ENCODE peak calls at places on chromosomes 4 and X, in ten cellular contexts. A is effector memory CD4-positive, alpha-beta T cell; I is ecto neural progenitor cell; N is stimulated activated CD4-positive, alpha-beta T cell treated with anti-CD3 and anti-CD28 coated beads, Interleukin-2, amount 100 ng/mL, for 48 hours; F is Daoy; D is brain microvascular endothelial cell; U is caudate nucleus; C is fibroblast of mammary gland; V is endodermal cell; E is germinal center. Q is an unnamed sample.

GRCh38 chr4:141371206-141371605 is 150.5 kb downstream of the ZNF330 start:
- DNase-seq in A (no peak), I (no peak), N (no peak), F (no peak), D (no peak), U (no peak), C (no peak), V (no peak), E (no peak), Q (no peak)

GRCh38 chr4:82893942-82894341 is 3.0 kb upstream of the SEC31A start:
- DNase-seq in A (no peak), I (no peak), N (no peak), F (no peak), D (no peak), U (no peak), C (peak), V (no peak), E (no peak), Q (no peak)

GRCh38 chrX:111597967-111598366 is 83.0 kb upstream of the ALG13 start:
- DNase-seq in A (no peak), I (no peak), N (no peak), F (no peak), D (no peak), U (no peak), C (no peak), V (no peak), E (no peak), Q (no peak)

GRCh38 chr4:41934813-41935651 is at the start of gene TMEM33:
- DNase-seq in A (peak), I (peak), N (peak), F (peak), D (peak), U (peak), C (peak), V (peak), E (peak), Q (peak)

GRCh38 chrX:47200385-47201150 is 6.9 kb downstream of the UBA1 start:
- DNase-seq in A (no peak), I (no peak), N (no peak), F (peak), D (peak), U (no peak), C (peak), V (peak), E (no peak), Q (no peak)

GRCh38 chr4:185472063-185472542 is 570 bp upstream of the CCDC110 start:
- DNase-seq in A (no peak), I (no peak), N (no peak), F (no peak), D (no peak), U (no peak), C (no peak), V (no peak), E (no peak), Q (no peak)

GRCh38 chr4:122456228-122457106 is at the start of gene IL2:
- DNase-seq in A (no peak), I (no peak), N (no peak), F (no peak), D (no peak), U (no peak), C (no peak), V (no peak), E (no peak), Q (no peak)

GRCh38 chrX:1502241-1502640 is 34.7 kb downstream of the P2RY8 start:
- DNase-seq in A (no peak), I (no peak), N (no peak), F (no peak), D (no peak), U (no peak), C (no peak), V (no peak), E (peak), Q (no peak)

GRCh38 chrX:50813843-50814661 is at the start of gene SHROOM4:
- DNase-seq in A (no peak), I (peak), N (no peak), F (peak), D (peak), U (peak), C (peak), V (peak), E (no peak), Q (peak)

GRCh38 chrX:53714580-53715335 is 28.2 kb upstream of the HUWE1 start:
- DNase-seq in A (peak), I (no peak), N (peak), F (peak), D (peak), U (no peak), C (peak), V (peak), E (no peak), Q (peak)

GRCh38 chr4:170306208-170306607 is 216.5 kb upstream of the AADAT start:
- DNase-seq in A (no peak), I (no peak), N (no peak), F (no peak), D (no peak), U (no peak), C (no peak), V (no peak), E (no peak), Q (no peak)

GRCh38 chrX:152892499-152892898 is 5.4 kb upstream of the ZNF185 start:
- DNase-seq in A (no peak), I (no peak), N (no peak), F (no peak), D (no peak), U (no peak), C (no peak), V (no peak), E (no peak), Q (no peak)

GRCh38 chrX:24294619-24295018 is 19.2 kb downstream of the SUPT20HL2 start:
- DNase-seq in A (no peak), I (peak), N (peak), F (peak), D (peak), U (no peak), C (peak), V (peak), E (no peak), Q (peak)

GRCh38 chrX:132737743-132738142 is 220.7 kb downstream of the HS6ST2 start:
- DNase-seq in A (peak), I (no peak), N (peak), F (peak), D (no peak), U (no peak), C (peak), V (no peak), E (no peak), Q (no peak)

GRCh38 chr4:96145671-96146070 is 305.8 kb downstream of the PDHA2 start:
- DNase-seq in A (no peak), I (no peak), N (no peak), F (no peak), D (peak), U (no peak), C (peak), V (no peak), E (no peak), Q (no peak)

GRCh38 chrX:139844163-139844562 is 88.7 kb downstream of the ATP11C start:
- DNase-seq in A (no peak), I (no peak), N (no peak), F (peak), D (no peak), U (no peak), C (no peak), V (no peak), E (peak), Q (no peak)

GRCh38 chr4:16508968-16509367 is 282.7 kb upstream of the TAPT1 start:
- DNase-seq in A (no peak), I (no peak), N (no peak), F (no peak), D (peak), U (no peak), C (no peak), V (no peak), E (no peak), Q (no peak)

GRCh38 chr4:171924761-171925376 is 111.7 kb downstream of the GALNTL6 start:
- DNase-seq in A (no peak), I (no peak), N (no peak), F (no peak), D (no peak), U (no peak), C (no peak), V (no peak), E (no peak), Q (no peak)

GRCh38 chr4:3675251-3676115 is 90.7 kb upstream of the ADRA2C start:
- DNase-seq in A (no peak), I (no peak), N (no peak), F (no peak), D (no peak), U (no peak), C (no peak), V (peak), E (no peak), Q (peak)

GRCh38 chr4:102344520-102344954 is 745 bp downstream of the SLC39A8 start:
- DNase-seq in A (peak), I (peak), N (peak), F (peak), D (peak), U (peak), C (peak), V (peak), E (peak), Q (peak)

GRCh38 chr4:156725257-156725656 is 246.3 kb downstream of the PDGFC start:
- DNase-seq in A (no peak), I (no peak), N (no peak), F (no peak), D (no peak), U (no peak), C (no peak), V (no peak), E (no peak), Q (no peak)

GRCh38 chr4:6972911-6973310 is 63.3 kb downstream of the TBC1D14 start:
- DNase-seq in A (no peak), I (no peak), N (no peak), F (no peak), D (peak), U (no peak), C (no peak), V (peak), E (no peak), Q (peak)

GRCh38 chr4:47209833-47210232 is 178.5 kb downstream of the GABRB1 start:
- DNase-seq in A (no peak), I (no peak), N (no peak), F (peak), D (peak), U (no peak), C (peak), V (no peak), E (no peak), Q (no peak)

GRCh38 chr4:24770111-24770584 is 25.2 kb upstream of the SOD3 start:
- DNase-seq in A (no peak), I (no peak), N (no peak), F (peak), D (peak), U (no peak), C (peak), V (peak), E (no peak), Q (no peak)

GRCh38 chr4:2829321-2829932 is 14.2 kb upstream of the ADD1 start:
- DNase-seq in A (no peak), I (no peak), N (no peak), F (no peak), D (no peak), U (no peak), C (no peak), V (no peak), E (no peak), Q (peak)

GRCh38 chrX:139560221-139560620 is 29.7 kb downstream of the F9 start:
- DNase-seq in A (no peak), I (no peak), N (no peak), F (no peak), D (no peak), U (no peak), C (peak), V (no peak), E (no peak), Q (no peak)

GRCh38 chrX:120603707-120604358 is at the start of gene MCTS1:
- DNase-seq in A (peak), I (peak), N (peak), F (peak), D (peak), U (peak), C (peak), V (peak), E (peak), Q (peak)

GRCh38 chr4:124061413-124061812 is 651.1 kb downstream of the ANKRD50 start:
- DNase-seq in A (no peak), I (no peak), N (no peak), F (no peak), D (no peak), U (no peak), C (peak), V (no peak), E (no peak), Q (no peak)

GRCh38 chr4:118193421-118193820 is 159.1 kb downstream of the NDST3 start:
- DNase-seq in A (no peak), I (no peak), N (no peak), F (no peak), D (no peak), U (no peak), C (no peak), V (no peak), E (no peak), Q (no peak)

Q was measured in WTC11.